ENCODE peak calls at places on chromosomes 16 and 17, in four cellular contexts. N, E, R and F are unnamed samples.

GRCh38 chr17:50905460-50905803 is 39.3 kb upstream of the TOB1 start:
- DNase-seq in N (no peak), E (no peak), R (no peak), F (no peak)

GRCh38 chr16:53924311-53924860 is 220.4 kb downstream of the FTO start:
- DNase-seq in N (no peak), E (no peak), R (no peak), F (no peak)

GRCh38 chr17:77828749-77829539 is 129.6 kb upstream of the TNRC6C start:
- DNase-seq in N (no peak), E (no peak), R (peak), F (no peak)

GRCh38 chr17:17811381-17812210 is 25.2 kb downstream of the SREBF1 start:
- DNase-seq in N (no peak), E (no peak), R (no peak), F (no peak)

GRCh38 chr17:45290269-45290765 is 26.5 kb downstream of the MAP3K14 start:
- DNase-seq in N (no peak), E (no peak), R (no peak), F (no peak)

GRCh38 chr17:82320140-82320840 is 2.9 kb upstream of the CD7 start:
- DNase-seq in N (no peak), E (no peak), R (no peak), F (no peak)

GRCh38 chr17:36117505-36118382 is 14.1 kb downstream of the CCL4 start:
- DNase-seq in N (no peak), E (no peak), R (no peak), F (no peak)

GRCh38 chr17:75590314-75590761 is 2.7 kb downstream of the MYO15B start:
- DNase-seq in N (no peak), E (no peak), R (no peak), F (no peak)

GRCh38 chr17:49748791-49749190 is 15.1 kb downstream of the FAM117A start:
- DNase-seq in N (no peak), E (peak), R (no peak), F (no peak)

GRCh38 chr16:56325956-56326355 is 99.4 kb downstream of the AMFR start:
- DNase-seq in N (no peak), E (no peak), R (no peak), F (no peak)

GRCh38 chr16:88913870-88914269 is 47.4 kb upstream of the PABPN1L start:
- DNase-seq in N (no peak), E (no peak), R (no peak), F (no peak)

GRCh38 chr16:66030036-66030435 is 336.5 kb upstream of the CDH5 start:
- DNase-seq in N (no peak), E (no peak), R (no peak), F (no peak)

GRCh38 chr16:73058616-73059409 is 10.9 kb upstream of the ZFHX3 start:
- DNase-seq in N (peak), E (no peak), R (no peak), F (peak)

GRCh38 chr16:68367034-68367433 is 56.2 kb downstream of the PRMT7 start:
- DNase-seq in N (no peak), E (peak), R (no peak), F (no peak)

GRCh38 chr16:55391760-55392375 is 67.9 kb downstream of the IRX6 start:
- DNase-seq in N (peak), E (no peak), R (no peak), F (no peak)

GRCh38 chr16:558298-559020 is 1.7 kb upstream of the PRR35 start:
- DNase-seq in N (no peak), E (no peak), R (no peak), F (peak)

GRCh38 chr16:67979955-67980678 is at the start of gene DPEP3:
- DNase-seq in N (no peak), E (no peak), R (no peak), F (no peak)